ENCODE peak calls at places on chromosomes 1 and 21, in four cellular contexts. H is K562, Q is GM12878, N is prostate gland. K is an unnamed sample.

GRCh38 chr1:10178602-10179407 is 31.6 kb upstream of the KIF1B start:
- DNase-seq in N (no peak), H (no peak), Q (no peak), K (no peak)

GRCh38 chr1:167629681-167630567 is at the start of gene RCSD1:
- DNase-seq in N (no peak), H (peak), Q (no peak), K (no peak)

GRCh38 chr1:11080931-11081330 is 18.7 kb downstream of the EXOSC10 start:
- DNase-seq in N (no peak), Q (no peak), H (no peak), K (no peak)

GRCh38 chr1:213977486-213977842 is 10.3 kb upstream of the PROX1 start:
- DNase-seq in H (no peak), N (no peak), Q (no peak), K (no peak)

GRCh38 chr1:159900086-159900680 is at the start of gene CFAP45:
- DNase-seq in N (peak), Q (no peak), H (peak), K (peak)

GRCh38 chr1:154567386-154568164 is at the start of gene CHRNB2:
- DNase-seq in H (peak), Q (no peak), N (peak), K (no peak)

GRCh38 chr1:209823143-209824041 is 4.4 kb upstream of the UTP25 start:
- DNase-seq in Q (no peak), N (peak), H (peak), K (peak)

GRCh38 chr1:38152351-38153082 is 105.9 kb upstream of the POU3F1 start:
- DNase-seq in H (peak), N (no peak), Q (peak), K (no peak)

GRCh38 chr1:114107474-114108175 is 46.0 kb downstream of the SYT6 start:
- DNase-seq in Q (no peak), N (no peak), H (no peak), K (no peak)

GRCh38 chr21:18387994-18388393 is 15.6 kb downstream of the TMPRSS15 start:
- DNase-seq in N (no peak), H (no peak), Q (no peak), K (no peak)

GRCh38 chr1:114342376-114342775 is 168.6 kb downstream of the TRIM33 start:
- DNase-seq in Q (no peak), H (no peak), N (no peak), K (peak)

GRCh38 chr1:244665771-244666217 is 12.9 kb downstream of the DESI2 start:
- DNase-seq in Q (no peak), N (no peak), H (peak), K (no peak)

GRCh38 chr1:238898856-238899255 is 487.5 kb upstream of the CHRM3 start:
- DNase-seq in H (no peak), N (peak), Q (no peak), K (no peak)

GRCh38 chr1:225820522-225821120 is 10.7 kb downstream of the EPHX1 start:
- DNase-seq in H (no peak), Q (no peak), N (peak), K (no peak)

GRCh38 chr1:224380003-224380402 is 23.3 kb downstream of the CNIH4 start:
- DNase-seq in N (no peak), H (no peak), Q (peak), K (no peak)

GRCh38 chr1:162632743-162633326 is 571 bp downstream of the DDR2 start:
- DNase-seq in N (no peak), H (no peak), Q (no peak), K (no peak)

GRCh38 chr1:156086256-156086662 is 4.0 kb upstream of the MEX3A start:
- DNase-seq in N (no peak), Q (no peak), H (no peak), K (no peak)

GRCh38 chr1:8032351-8032750 is 6.2 kb upstream of the ERRFI1 start:
- DNase-seq in N (no peak), H (no peak), Q (no peak), K (no peak)

GRCh38 chr1:37634554-37635308 is at the start of gene RSPO1:
- DNase-seq in N (no peak), Q (no peak), H (no peak), K (no peak)

GRCh38 chr1:186750250-186750649 is 70.0 kb upstream of the PTGS2 start:
- DNase-seq in H (no peak), Q (no peak), N (no peak), K (no peak)

GRCh38 chr1:196214866-196215265 is 393.4 kb downstream of the KCNT2 start:
- DNase-seq in N (no peak), Q (no peak), H (no peak), K (no peak)

GRCh38 chr1:203325004-203325417 is 19.7 kb downstream of the BTG2 start:
- DNase-seq in N (no peak), Q (peak), H (no peak), K (no peak)

GRCh38 chr21:14259669-14260458 is 43.9 kb downstream of the RBM11 start:
- DNase-seq in N (no peak), H (peak), Q (no peak), K (no peak)

GRCh38 chr1:23927097-23927496 is 13.9 kb upstream of the CNR2 start:
- DNase-seq in Q (no peak), H (no peak), N (no peak), K (no peak)

GRCh38 chr1:51019811-51020210 is 49.8 kb downstream of the CDKN2C start:
- DNase-seq in Q (no peak), N (no peak), H (no peak), K (no peak)

GRCh38 chr1:116258668-116259419 is 114.2 kb upstream of the ATP1A1 start:
- DNase-seq in Q (no peak), H (no peak), N (no peak), K (peak)

GRCh38 chr1:81802601-81803422 is 2.1 kb downstream of the ADGRL2 start:
- DNase-seq in Q (no peak), H (no peak), N (peak), K (no peak)

GRCh38 chr1:225476538-225476988 is 48.7 kb upstream of the LBR start:
- DNase-seq in Q (no peak), H (no peak), N (no peak), K (no peak)

GRCh38 chr1:164641353-164641730 is 82.4 kb downstream of the PBX1 start:
- DNase-seq in N (no peak), H (no peak), Q (no peak), K (no peak)

GRCh38 chr1:164637461-164638375 is 78.7 kb downstream of the PBX1 start:
- DNase-seq in H (no peak), N (no peak), Q (no peak), K (no peak)

GRCh38 chr1:164638506-164639202 is 79.7 kb downstream of the PBX1 start:
- DNase-seq in H (no peak), N (no peak), Q (no peak), K (no peak)

GRCh38 chr1:164644268-164644667 is 85.3 kb downstream of the PBX1 start:
- DNase-seq in H (no peak), N (no peak), Q (no peak), K (no peak)

DNA sequence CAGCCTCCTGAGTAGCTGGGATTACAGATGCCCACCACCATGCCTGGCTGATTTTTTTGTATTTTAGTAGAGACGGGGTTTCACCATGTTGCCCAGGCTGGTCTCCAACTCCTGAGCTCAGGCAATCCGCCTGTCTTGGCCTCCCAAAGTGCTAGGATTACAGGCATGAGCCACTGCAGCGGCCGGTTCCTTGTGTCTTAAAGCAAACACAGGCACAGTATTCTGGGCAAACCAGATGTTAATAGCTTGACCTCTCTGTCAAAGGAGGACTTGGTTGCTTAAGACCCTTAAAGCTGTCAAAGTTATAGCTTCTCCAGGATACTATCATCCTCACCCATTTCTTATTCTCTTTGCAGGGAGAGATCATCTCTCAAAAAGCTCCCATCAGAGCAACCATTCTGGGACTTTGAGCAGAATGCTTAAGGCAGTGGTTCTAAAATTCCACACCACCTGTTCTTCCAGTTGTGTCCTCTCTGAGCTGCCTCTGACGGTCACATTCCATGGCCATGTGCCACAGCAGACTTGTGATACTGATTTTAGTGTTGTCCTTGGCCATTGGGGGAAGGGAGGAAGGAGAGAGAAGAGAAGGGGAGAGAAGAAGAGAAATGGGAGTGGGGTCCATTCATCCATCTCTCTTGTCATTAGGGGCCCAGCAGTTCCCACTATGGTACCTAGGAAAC is 81.8 kb downstream of the PBX1 start:
- DNase-seq in Q (no peak), N (no peak), H (no peak), K (no peak)
- H3K27ac ChIP-seq in Q (no peak), N (peak), H (no peak), K (peak)

GRCh38 chr1:100959502-100960060 is 63.7 kb downstream of the SLC30A7 start:
- DNase-seq in H (no peak), N (no peak), Q (no peak), K (no peak)

GRCh38 chr1:100950776-100951175 is 54.9 kb downstream of the SLC30A7 start:
- DNase-seq in N (no peak), H (no peak), Q (no peak), K (no peak)

GRCh38 chr1:100953915-100954314 is 58.0 kb downstream of the SLC30A7 start:
- DNase-seq in H (no peak), N (no peak), Q (no peak), K (no peak)

GRCh38 chr1:100952104-100952745 is 56.3 kb downstream of the SLC30A7 start:
- DNase-seq in H (no peak), N (no peak), Q (no peak), K (no peak)

DNA sequence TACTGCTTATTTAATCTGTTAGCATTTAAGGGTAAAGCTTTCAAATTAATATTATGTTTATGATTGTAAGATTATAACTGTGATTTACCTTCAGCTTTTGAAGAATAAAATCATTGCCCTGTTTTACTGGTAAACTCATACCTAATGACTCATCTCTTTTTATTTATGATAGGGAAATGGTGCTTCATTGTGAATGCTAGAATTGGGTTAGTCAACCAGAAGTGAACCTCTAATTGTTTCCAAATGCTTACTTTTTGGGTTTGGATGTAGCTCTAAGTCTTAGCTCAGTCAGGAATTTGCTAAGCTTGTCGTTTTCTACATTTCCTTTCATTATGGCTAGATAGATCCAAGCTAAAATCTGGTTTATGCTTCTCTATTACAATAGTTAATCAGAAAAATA is 59.4 kb downstream of the SLC30A7 start:
- DNase-seq in Q (no peak), N (no peak), H (no peak), K (no peak)
- TF ChIP-seq POLR2AphosphoS5 in Q (no peak), N (no peak), H (no peak), K (no peak)

GRCh38 chr1:16391408-16391807 is 24.4 kb downstream of the SZRD1 start:
- DNase-seq in H (no peak), Q (no peak), N (no peak), K (no peak)

GRCh38 chr1:16383917-16384316 is 16.9 kb downstream of the SZRD1 start:
- DNase-seq in H (no peak), N (no peak), Q (no peak), K (no peak)

GRCh38 chr1:16387201-16388185 is 20.5 kb downstream of the SZRD1 start:
- DNase-seq in H (no peak), Q (no peak), N (no peak), K (no peak)

GRCh38 chr1:16385659-16386453 is 18.8 kb downstream of the SZRD1 start:
- DNase-seq in Q (no peak), N (no peak), H (no peak), K (no peak)

GRCh38 chr1:16386454-16387113 is 19.5 kb downstream of the SZRD1 start:
- DNase-seq in Q (no peak), H (no peak), N (no peak), K (no peak)
- H3K27ac ChIP-seq in Q (peak), H (no peak), N (peak), K (peak)

GRCh38 chr1:185157599-185158469 is 867 bp downstream of the SWT1 start:
- DNase-seq in H (peak), Q (no peak), N (peak), K (no peak)

GRCh38 chr1:185156854-185157598 is at the start of the genes SWT1 and TRMT1L:
- DNase-seq in N (peak), H (peak), Q (peak), K (peak)

GRCh38 chr1:185155600-185156320 is 993 bp downstream of the TRMT1L start:
- DNase-seq in H (peak), N (no peak), Q (peak), K (no peak)

GRCh38 chr1:185154912-185155513 is 1.7 kb downstream of the TRMT1L start:
- DNase-seq in N (no peak), Q (no peak), H (peak), K (no peak)

DNA sequence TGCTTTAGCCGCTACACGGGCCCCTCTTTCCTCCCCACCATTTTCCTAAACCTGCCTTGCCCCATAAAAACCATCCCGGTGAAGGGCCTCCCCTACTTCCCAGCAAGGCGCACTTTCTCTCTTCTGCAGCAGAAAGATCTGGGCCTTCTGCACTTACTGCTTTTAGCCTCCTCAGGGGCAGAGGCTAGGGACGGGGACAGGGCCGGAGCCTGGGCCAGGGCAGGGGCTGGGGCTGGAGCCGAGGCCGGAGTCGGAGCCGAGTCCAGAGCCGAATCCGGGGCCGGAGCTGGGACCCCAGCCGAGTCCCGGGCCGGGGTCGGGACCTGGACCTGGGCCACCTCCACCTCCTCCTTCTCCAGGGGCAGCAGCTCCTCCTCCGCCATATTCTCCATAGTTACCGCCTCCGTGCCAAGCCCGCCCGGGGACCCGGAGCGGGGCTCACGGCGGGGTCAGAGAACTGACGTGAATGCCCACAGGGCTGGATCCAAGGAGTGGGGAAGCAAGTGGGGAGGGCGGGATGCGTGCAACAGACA is 366 bp downstream of the TRMT1L start:
- DNase-seq in Q (no peak), H (no peak), N (no peak), K (no peak)
- TF ChIP-seq POLR2AphosphoS5 in Q (no peak), H (no peak), N (no peak), K (no peak)

GRCh38 chr1:31576743-31577455 is 584 bp downstream of the TINAGL1 start:
- DNase-seq in N (no peak), H (no peak), Q (no peak), K (peak)

GRCh38 chr1:31573261-31573660 is 3.1 kb upstream of the TINAGL1 start:
- DNase-seq in H (no peak), Q (no peak), N (no peak), K (peak)

GRCh38 chr1:31575373-31576140 is 758 bp upstream of the TINAGL1 start:
- DNase-seq in H (no peak), Q (no peak), N (peak), K (no peak)

GRCh38 chr1:31576201-31576669 is at the start of gene TINAGL1:
- DNase-seq in H (peak), Q (no peak), N (peak), K (no peak)

GRCh38 chr1:31574749-31575372 is 1.5 kb upstream of the TINAGL1 start:
- DNase-seq in N (no peak), H (peak), Q (no peak), K (peak)
- H3K27ac ChIP-seq in N (peak), H (no peak), Q (no peak), K (peak)

GRCh38 chr1:101408212-101409042 is 171.6 kb downstream of the S1PR1 start:
- DNase-seq in Q (no peak), N (no peak), H (no peak), K (no peak)
- TF ChIP-seq POLR2AphosphoS5 in Q (peak), N (no peak), H (no peak), K (no peak)

GRCh38 chr1:201597551-201598230 is 58.8 kb downstream of the NAV1 start:
- DNase-seq in N (peak), Q (no peak), H (no peak), K (no peak)
- H3K27ac ChIP-seq in N (no peak), Q (no peak), H (no peak), K (no peak)

GRCh38 chr21:31607791-31608190 is 51.7 kb upstream of the SOD1 start:
- DNase-seq in Q (no peak), N (no peak), H (no peak), K (no peak)

GRCh38 chr21:31609081-31609480 is 50.4 kb upstream of the SOD1 start:
- DNase-seq in H (peak), N (no peak), Q (no peak), K (no peak)

GRCh38 chr21:31599563-31599962 is 59.9 kb upstream of the SOD1 start:
- DNase-seq in Q (no peak), N (no peak), H (no peak), K (no peak)

GRCh38 chr21:31606081-31606874 is 53.2 kb upstream of the SOD1 start:
- DNase-seq in N (no peak), Q (no peak), H (no peak), K (no peak)

DNA sequence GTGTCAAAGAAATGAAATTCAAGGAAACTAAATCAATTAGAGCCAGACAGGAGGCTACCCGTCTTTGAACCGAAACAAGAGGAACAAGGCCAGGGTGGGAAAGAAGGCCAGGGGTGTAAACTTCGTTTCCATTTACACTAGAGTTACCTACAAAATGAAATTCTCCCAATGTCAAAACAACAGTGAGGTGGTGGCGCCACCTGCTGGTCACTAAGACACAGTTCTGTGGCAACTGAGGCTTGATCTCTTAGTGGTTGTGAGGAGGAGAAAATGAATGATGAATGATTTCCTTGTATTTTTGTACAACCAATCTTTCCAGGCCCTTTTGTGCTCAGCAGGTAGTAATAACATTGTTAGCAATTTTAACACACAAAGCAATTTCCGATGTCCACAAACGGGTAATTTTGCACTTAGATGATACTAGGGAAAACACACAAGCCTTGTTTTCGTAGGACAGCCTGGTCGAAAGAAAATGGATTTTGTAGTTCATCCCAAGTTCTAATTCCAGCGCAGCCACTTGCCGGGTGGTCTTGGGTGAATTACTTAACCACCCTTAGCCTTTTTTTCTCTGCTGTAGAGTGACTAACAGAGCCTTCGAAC is 54.8 kb upstream of the SOD1 start:
- DNase-seq in H (peak), Q (peak), N (peak), K (no peak)
- TF ChIP-seq POLR2AphosphoS5 in H (no peak), Q (no peak), N (no peak), K (no peak)